ENCODE peak calls at places on chromosomes 7 and 10, in six cellular contexts. One of them, this sample, is unnamed.

GRCh38 chr7:44155191-44156185 is 14.4 kb upstream of the MYL7 start:
- DNase-seq in fibroblast of mammary gland: no peak
- DNase-seq in foreskin fibroblast: no peak
- DNase-seq in kidney epithelial cell: no peak
- DNase-seq in CD4-positive, alpha-beta T cell: no peak
- DNase-seq in AG09309: no peak
- DNase-seq in this sample: no peak

GRCh38 chr10:113362645-113363091 is 190.2 kb upstream of the HABP2 start:
- DNase-seq in fibroblast of mammary gland: no peak
- DNase-seq in foreskin fibroblast: peak
- DNase-seq in kidney epithelial cell: no peak
- DNase-seq in CD4-positive, alpha-beta T cell: no peak
- DNase-seq in AG09309: peak
- DNase-seq in this sample: no peak

GRCh38 chr10:88271736-88272135 is 311.4 kb downstream of the RNLS start:
- DNase-seq in fibroblast of mammary gland: peak
- DNase-seq in foreskin fibroblast: peak
- DNase-seq in kidney epithelial cell: no peak
- DNase-seq in CD4-positive, alpha-beta T cell: no peak
- DNase-seq in AG09309: no peak
- DNase-seq in this sample: no peak

GRCh38 chr7:111356941-111357340 is 205.4 kb downstream of the IMMP2L start:
- DNase-seq in fibroblast of mammary gland: no peak
- DNase-seq in foreskin fibroblast: peak
- DNase-seq in kidney epithelial cell: no peak
- DNase-seq in CD4-positive, alpha-beta T cell: no peak
- DNase-seq in AG09309: no peak
- DNase-seq in this sample: no peak

GRCh38 chr7:25901658-25902057 is 250.3 kb upstream of the NFE2L3 start:
- DNase-seq in fibroblast of mammary gland: no peak
- DNase-seq in foreskin fibroblast: no peak
- DNase-seq in kidney epithelial cell: no peak
- DNase-seq in CD4-positive, alpha-beta T cell: no peak
- DNase-seq in AG09309: no peak
- DNase-seq in this sample: no peak

GRCh38 chr10:98293550-98294269 is 25.7 kb upstream of the LOXL4 start:
- DNase-seq in fibroblast of mammary gland: peak
- DNase-seq in foreskin fibroblast: peak
- DNase-seq in kidney epithelial cell: no peak
- DNase-seq in CD4-positive, alpha-beta T cell: no peak
- DNase-seq in AG09309: no peak
- DNase-seq in this sample: no peak

GRCh38 chr7:120793213-120793936 is 64.6 kb downstream of the TSPAN12 start:
- DNase-seq in fibroblast of mammary gland: no peak
- DNase-seq in foreskin fibroblast: no peak
- DNase-seq in kidney epithelial cell: no peak
- DNase-seq in CD4-positive, alpha-beta T cell: no peak
- DNase-seq in AG09309: no peak
- DNase-seq in this sample: no peak

GRCh38 chr10:34667177-34667576 is 147.9 kb downstream of the PARD3 start:
- DNase-seq in fibroblast of mammary gland: no peak
- DNase-seq in foreskin fibroblast: no peak
- DNase-seq in kidney epithelial cell: no peak
- DNase-seq in CD4-positive, alpha-beta T cell: no peak
- DNase-seq in AG09309: no peak
- DNase-seq in this sample: no peak

GRCh38 chr7:135653285-135654080 is 8.8 kb upstream of the STMP1 start:
- DNase-seq in fibroblast of mammary gland: no peak
- DNase-seq in foreskin fibroblast: no peak
- DNase-seq in kidney epithelial cell: no peak
- DNase-seq in CD4-positive, alpha-beta T cell: no peak
- DNase-seq in AG09309: no peak
- DNase-seq in this sample: no peak

GRCh38 chr10:76029782-76030181 is 598.4 kb downstream of the LRMDA start:
- DNase-seq in fibroblast of mammary gland: no peak
- DNase-seq in foreskin fibroblast: no peak
- DNase-seq in kidney epithelial cell: no peak
- DNase-seq in CD4-positive, alpha-beta T cell: no peak
- DNase-seq in AG09309: no peak
- DNase-seq in this sample: no peak

GRCh38 chr10:70352401-70353097 is 29.9 kb downstream of the LRRC20 start:
- DNase-seq in fibroblast of mammary gland: no peak
- DNase-seq in foreskin fibroblast: peak
- DNase-seq in kidney epithelial cell: no peak
- DNase-seq in CD4-positive, alpha-beta T cell: no peak
- DNase-seq in AG09309: no peak
- DNase-seq in this sample: no peak

GRCh38 chr7:767941-768729 is 41.1 kb upstream of the PRKAR1B start:
- DNase-seq in fibroblast of mammary gland: peak
- DNase-seq in foreskin fibroblast: no peak
- DNase-seq in kidney epithelial cell: peak
- DNase-seq in CD4-positive, alpha-beta T cell: no peak
- DNase-seq in AG09309: peak
- DNase-seq in this sample: no peak

GRCh38 chr7:33982425-33982786 is 77.1 kb downstream of the BMPER start:
- DNase-seq in fibroblast of mammary gland: no peak
- DNase-seq in foreskin fibroblast: peak
- DNase-seq in kidney epithelial cell: no peak
- DNase-seq in CD4-positive, alpha-beta T cell: no peak
- DNase-seq in AG09309: no peak
- DNase-seq in this sample: no peak

GRCh38 chr10:61931620-61932332 is 30.3 kb downstream of the ARID5B start:
- DNase-seq in fibroblast of mammary gland: no peak
- DNase-seq in foreskin fibroblast: no peak
- DNase-seq in kidney epithelial cell: no peak
- DNase-seq in CD4-positive, alpha-beta T cell: no peak
- DNase-seq in AG09309: no peak
- DNase-seq in this sample: no peak

GRCh38 chr7:50782376-50783208 is at the start of gene GRB10:
- DNase-seq in fibroblast of mammary gland: peak
- DNase-seq in foreskin fibroblast: peak
- DNase-seq in kidney epithelial cell: no peak
- DNase-seq in CD4-positive, alpha-beta T cell: no peak
- DNase-seq in AG09309: no peak
- DNase-seq in this sample: peak

GRCh38 chr7:149256568-149256967 is 5.4 kb upstream of the ZNF783 start:
- DNase-seq in fibroblast of mammary gland: no peak
- DNase-seq in foreskin fibroblast: no peak
- DNase-seq in kidney epithelial cell: no peak
- DNase-seq in CD4-positive, alpha-beta T cell: no peak
- DNase-seq in AG09309: no peak
- DNase-seq in this sample: no peak

GRCh38 chr7:121046893-121047468 is 58.5 kb downstream of the CPED1 start:
- DNase-seq in fibroblast of mammary gland: no peak
- DNase-seq in foreskin fibroblast: no peak
- DNase-seq in kidney epithelial cell: no peak
- DNase-seq in CD4-positive, alpha-beta T cell: no peak
- DNase-seq in AG09309: no peak
- DNase-seq in this sample: no peak

GRCh38 chr7:149306854-149307253 is 44.9 kb downstream of the ZNF783 start:
- DNase-seq in fibroblast of mammary gland: no peak
- DNase-seq in foreskin fibroblast: no peak
- DNase-seq in kidney epithelial cell: no peak
- DNase-seq in CD4-positive, alpha-beta T cell: no peak
- DNase-seq in AG09309: no peak
- DNase-seq in this sample: no peak

GRCh38 chr7:14340415-14341079 is 351.1 kb upstream of the ETV1 start:
- DNase-seq in fibroblast of mammary gland: no peak
- DNase-seq in foreskin fibroblast: no peak
- DNase-seq in kidney epithelial cell: no peak
- DNase-seq in CD4-positive, alpha-beta T cell: no peak
- DNase-seq in AG09309: no peak
- DNase-seq in this sample: no peak

GRCh38 chr7:21996641-21997040 is 50.9 kb upstream of the CDCA7L start:
- DNase-seq in fibroblast of mammary gland: peak
- DNase-seq in foreskin fibroblast: peak
- DNase-seq in kidney epithelial cell: no peak
- DNase-seq in CD4-positive, alpha-beta T cell: no peak
- DNase-seq in AG09309: no peak
- DNase-seq in this sample: no peak

GRCh38 chr10:70539471-70539870 is 60.9 kb downstream of the PALD1 start:
- DNase-seq in fibroblast of mammary gland: no peak
- DNase-seq in foreskin fibroblast: no peak
- DNase-seq in kidney epithelial cell: no peak
- DNase-seq in CD4-positive, alpha-beta T cell: no peak
- DNase-seq in AG09309: no peak
- DNase-seq in this sample: no peak

GRCh38 chr10:74118794-74119193 is 31.8 kb downstream of the AP3M1 start:
- DNase-seq in fibroblast of mammary gland: peak
- DNase-seq in foreskin fibroblast: peak
- DNase-seq in kidney epithelial cell: no peak
- DNase-seq in CD4-positive, alpha-beta T cell: no peak
- DNase-seq in AG09309: no peak
- DNase-seq in this sample: no peak

GRCh38 chr7:91375378-91375777 is 111.1 kb downstream of the FZD1 start:
- DNase-seq in fibroblast of mammary gland: no peak
- DNase-seq in foreskin fibroblast: no peak
- DNase-seq in kidney epithelial cell: no peak
- DNase-seq in CD4-positive, alpha-beta T cell: no peak
- DNase-seq in AG09309: no peak
- DNase-seq in this sample: no peak

GRCh38 chr7:79452495-79453265 is 787 bp downstream of the MAGI2 start:
- DNase-seq in fibroblast of mammary gland: peak
- DNase-seq in foreskin fibroblast: peak
- DNase-seq in kidney epithelial cell: no peak
- DNase-seq in CD4-positive, alpha-beta T cell: no peak
- DNase-seq in AG09309: no peak
- DNase-seq in this sample: peak

GRCh38 chr7:111014074-111014473 is 76.9 kb upstream of the LRRN3 start:
- DNase-seq in fibroblast of mammary gland: no peak
- DNase-seq in foreskin fibroblast: no peak
- DNase-seq in kidney epithelial cell: no peak
- DNase-seq in CD4-positive, alpha-beta T cell: no peak
- DNase-seq in AG09309: no peak
- DNase-seq in this sample: no peak

GRCh38 chr7:130037703-130038102 is 13.5 kb downstream of the ZC3HC1 start:
- DNase-seq in fibroblast of mammary gland: peak
- DNase-seq in foreskin fibroblast: peak
- DNase-seq in kidney epithelial cell: no peak
- DNase-seq in CD4-positive, alpha-beta T cell: no peak
- DNase-seq in AG09309: no peak
- DNase-seq in this sample: no peak
- TF ChIP-seq CTCF in fibroblast of mammary gland: peak
- TF ChIP-seq CTCF in foreskin fibroblast: peak
- TF ChIP-seq CTCF in kidney epithelial cell: peak
- TF ChIP-seq CTCF in CD4-positive, alpha-beta T cell: no peak
- TF ChIP-seq CTCF in AG09309: peak
- TF ChIP-seq CTCF in this sample: no peak

GRCh38 chr10:100518761-100519241 is 860 bp downstream of the SEC31B start:
- DNase-seq in fibroblast of mammary gland: peak
- DNase-seq in foreskin fibroblast: peak
- DNase-seq in kidney epithelial cell: no peak
- DNase-seq in CD4-positive, alpha-beta T cell: peak
- DNase-seq in AG09309: no peak
- DNase-seq in this sample: peak

GRCh38 chr10:100519321-100520051 is at the start of gene SEC31B:
- DNase-seq in fibroblast of mammary gland: no peak
- DNase-seq in foreskin fibroblast: peak
- DNase-seq in kidney epithelial cell: no peak
- DNase-seq in CD4-positive, alpha-beta T cell: no peak
- DNase-seq in AG09309: no peak
- DNase-seq in this sample: peak

GRCh38 chr10:100520811-100521210 is 1.1 kb upstream of the SEC31B start:
- DNase-seq in fibroblast of mammary gland: no peak
- DNase-seq in foreskin fibroblast: peak
- DNase-seq in kidney epithelial cell: no peak
- DNase-seq in CD4-positive, alpha-beta T cell: no peak
- DNase-seq in AG09309: no peak
- DNase-seq in this sample: no peak

GRCh38 chr10:100522107-100522811 is 2.6 kb upstream of the SEC31B start:
- DNase-seq in fibroblast of mammary gland: no peak
- DNase-seq in foreskin fibroblast: peak
- DNase-seq in kidney epithelial cell: no peak
- DNase-seq in CD4-positive, alpha-beta T cell: no peak
- DNase-seq in AG09309: no peak
- DNase-seq in this sample: no peak

DNA sequence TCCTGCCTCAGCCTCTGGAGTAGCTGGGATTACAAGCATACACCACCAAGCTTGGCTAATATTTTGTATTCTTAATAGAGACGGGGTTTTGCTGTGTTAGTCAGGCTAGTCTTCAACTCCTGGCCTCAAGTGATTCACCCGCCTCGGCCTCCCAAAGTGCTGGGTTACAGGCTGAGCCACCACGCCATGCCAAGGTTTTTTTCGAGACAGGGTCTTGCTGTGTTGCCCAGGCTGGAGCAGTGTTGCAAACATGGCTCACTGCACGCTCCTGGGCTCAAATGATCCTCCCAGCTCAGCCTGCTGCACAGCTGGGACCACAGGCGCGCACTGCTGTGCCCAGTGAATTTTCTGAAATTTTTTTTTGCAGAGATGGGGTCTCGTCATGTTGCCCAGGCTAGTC is 3.3 kb upstream of the SEC31B start:
- DNase-seq in fibroblast of mammary gland: no peak
- DNase-seq in foreskin fibroblast: peak
- DNase-seq in kidney epithelial cell: no peak
- DNase-seq in CD4-positive, alpha-beta T cell: no peak
- DNase-seq in AG09309: no peak
- DNase-seq in this sample: no peak
- TF ChIP-seq CTCF in fibroblast of mammary gland: no peak
- TF ChIP-seq CTCF in foreskin fibroblast: no peak
- TF ChIP-seq CTCF in kidney epithelial cell: no peak
- TF ChIP-seq CTCF in CD4-positive, alpha-beta T cell: no peak
- TF ChIP-seq CTCF in AG09309: no peak
- TF ChIP-seq CTCF in this sample: no peak

DNA sequence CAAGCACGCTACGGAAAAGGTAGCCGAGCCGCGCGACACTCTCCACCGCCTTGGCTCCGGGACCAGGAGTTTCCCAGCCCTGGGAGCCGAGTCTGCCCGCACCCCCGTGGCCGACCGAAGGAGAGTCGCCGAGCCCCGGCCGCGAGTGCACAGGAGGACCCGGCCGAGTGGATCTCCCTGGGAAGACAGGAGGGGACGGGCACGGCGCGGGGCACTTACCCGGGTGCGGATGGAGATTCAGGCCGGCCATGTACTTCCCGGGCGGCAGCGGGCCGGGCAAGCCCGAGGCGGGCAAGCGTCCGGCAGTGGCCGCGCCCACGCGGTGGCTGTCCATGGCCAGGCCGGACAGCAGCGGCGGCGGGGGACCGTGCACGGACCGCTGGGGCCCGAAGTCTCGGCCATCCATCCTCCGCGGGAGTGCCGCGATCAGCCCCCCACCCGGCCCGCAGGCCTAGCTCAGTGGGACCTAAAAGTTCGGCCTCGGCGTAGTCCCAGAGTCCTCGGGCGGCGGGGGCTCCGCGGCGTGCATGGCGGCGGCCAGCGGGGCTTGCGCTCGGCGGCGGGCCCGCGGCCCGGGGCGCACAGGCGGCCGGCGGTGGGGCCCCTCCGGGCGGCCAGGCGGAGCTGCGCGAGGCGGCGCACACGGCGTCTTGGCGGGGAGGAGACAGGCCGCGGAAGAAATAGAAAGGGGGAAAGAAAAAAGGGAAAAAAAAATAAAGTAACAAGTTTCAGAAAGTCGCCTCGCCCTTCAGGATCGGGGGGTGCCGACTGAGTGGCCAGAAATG is 2.6 kb downstream of the TNRC18 start:
- DNase-seq in fibroblast of mammary gland: no peak
- DNase-seq in foreskin fibroblast: peak
- DNase-seq in kidney epithelial cell: no peak
- DNase-seq in CD4-positive, alpha-beta T cell: no peak
- DNase-seq in AG09309: no peak
- DNase-seq in this sample: peak
- TF ChIP-seq CTCF in fibroblast of mammary gland: no peak
- TF ChIP-seq CTCF in foreskin fibroblast: no peak
- TF ChIP-seq CTCF in kidney epithelial cell: no peak
- TF ChIP-seq CTCF in CD4-positive, alpha-beta T cell: no peak
- TF ChIP-seq CTCF in AG09309: no peak
- TF ChIP-seq CTCF in this sample: no peak

GRCh38 chr7:6637544-6638229 is 569 bp downstream of the ZNF316 start:
- DNase-seq in fibroblast of mammary gland: peak
- DNase-seq in foreskin fibroblast: peak
- DNase-seq in kidney epithelial cell: no peak
- DNase-seq in CD4-positive, alpha-beta T cell: peak
- DNase-seq in AG09309: no peak
- DNase-seq in this sample: peak
- TF ChIP-seq CTCF in fibroblast of mammary gland: no peak
- TF ChIP-seq CTCF in foreskin fibroblast: no peak
- TF ChIP-seq CTCF in kidney epithelial cell: peak
- TF ChIP-seq CTCF in CD4-positive, alpha-beta T cell: peak
- TF ChIP-seq CTCF in AG09309: peak
- TF ChIP-seq CTCF in this sample: peak